ENCODE peak calls at places on chromosomes 13 and 19, in ten cellular contexts. T is NCI-H2227 treated with DMSO at 0.1 percent for 48 hours; Z is NCI-H2081; V is cardiac septum; H is effector memory CD4-positive, alpha-beta T cell; Q is stimulated activated CD4-positive, alpha-beta T cell treated with anti-CD3 and anti-CD28 coated beads, TNF-alpha, amount 100 ng/mL, for 4 hours; W is activated naive CD8-positive, alpha-beta T cell treated with anti-CD3 and anti-CD28 coated beads for 36 hours; F is GDM1; I is hepatic stellate cell; S is epithelial cell of esophagus. Y is an unnamed sample.
A peak's percentile ranks its signal among the peaks of the same experiment; 100 is the strongest.

GRCh38 chr19:39212377-39212742 is 8.3 kb upstream of the SYCN start:
- DNase-seq in T (no peak), Z (peak; percentile 5), V (no peak), H (peak; percentile 34), Q (peak; percentile 20), W (peak; percentile 66), F (no peak), I (no peak), S (no peak), Y (peak; percentile 56)

GRCh38 chr19:2420490-2420889 is 6.9 kb downstream of the TIMM13 start:
- DNase-seq in T (no peak), Z (no peak), V (no peak), H (no peak), Q (no peak), W (no peak), F (no peak), I (no peak), S (no peak), Y (no peak)

GRCh38 chr13:51168623-51169022 is 53.6 kb upstream of the FAM124A start:
- DNase-seq in T (no peak), Z (no peak), V (no peak), H (no peak), Q (no peak), W (no peak), F (no peak), I (no peak), S (no peak), Y (no peak)

GRCh38 chr13:69912576-69913074 is 195.0 kb upstream of the ATXN8OS start:
- DNase-seq in T (no peak), Z (no peak), V (no peak), H (no peak), Q (no peak), W (no peak), F (no peak), I (no peak), S (no peak), Y (no peak)

GRCh38 chr19:46992699-46993535 is 26.7 kb upstream of the NPAS1 start:
- DNase-seq in T (no peak), Z (no peak), V (no peak), H (no peak), Q (no peak), W (no peak), F (no peak), I (no peak), S (no peak), Y (no peak)

GRCh38 chr19:32676186-32676894 is 692 bp downstream of the RGS9BP start:
- DNase-seq in T (peak; percentile 87), Z (no peak), V (no peak), H (no peak), Q (peak; percentile 10), W (peak; percentile 23), F (no peak), I (no peak), S (peak; percentile 52), Y (no peak)

GRCh38 chr13:27079421-27079958 is 92.1 kb downstream of the USP12 start:
- DNase-seq in T (no peak), Z (no peak), V (no peak), H (no peak), Q (no peak), W (no peak), F (no peak), I (peak; percentile 36), S (no peak), Y (no peak)

GRCh38 chr13:19155321-19155861 is 26.2 kb downstream of the TUBA3C start:
- DNase-seq in T (no peak), Z (no peak), V (peak; percentile 57), H (no peak), Q (no peak), W (no peak), F (peak; percentile 47), I (no peak), S (no peak), Y (no peak)

GRCh38 chr19:16615788-16616187 is 12.2 kb downstream of the MED26 start:
- DNase-seq in T (no peak), Z (no peak), V (no peak), H (no peak), Q (no peak), W (no peak), F (no peak), I (no peak), S (peak; percentile 19), Y (no peak)

GRCh38 chr19:5115771-5116202 is 146.9 kb downstream of the KDM4B start:
- DNase-seq in T (no peak), Z (no peak), V (no peak), H (no peak), Q (no peak), W (no peak), F (no peak), I (no peak), S (no peak), Y (no peak)

GRCh38 chr13:82867284-82867683 is 1015.0 kb downstream of the SLITRK1 start:
- DNase-seq in T (no peak), Z (no peak), V (no peak), H (no peak), Q (no peak), W (no peak), F (no peak), I (no peak), S (peak; percentile 52), Y (no peak)

GRCh38 chr19:39446365-39447084 is 1.1 kb downstream of the SUPT5H start:
- DNase-seq in T (no peak), Z (no peak), V (no peak), H (no peak), Q (no peak), W (no peak), F (no peak), I (no peak), S (no peak), Y (no peak)

GRCh38 chr13:32081591-32081990 is 50.0 kb downstream of the FRY start:
- DNase-seq in T (no peak), Z (no peak), V (no peak), H (no peak), Q (no peak), W (no peak), F (no peak), I (no peak), S (no peak), Y (no peak)

GRCh38 chr19:43527860-43528622 is 1.0 kb upstream of the ETHE1 start:
- DNase-seq in T (no peak), Z (no peak), V (no peak), H (no peak), Q (no peak), W (no peak), F (no peak), I (no peak), S (peak; percentile 37), Y (no peak)

GRCh38 chr19:1397838-1398237 is 3.5 kb downstream of the GAMT start:
- DNase-seq in T (no peak), Z (no peak), V (no peak), H (no peak), Q (no peak), W (no peak), F (no peak), I (no peak), S (no peak), Y (no peak)

GRCh38 chr13:94550030-94550738 is 45.8 kb downstream of the TGDS start:
- DNase-seq in T (peak; percentile 62), Z (peak; percentile 54), V (no peak), H (no peak), Q (no peak), W (no peak), F (no peak), I (no peak), S (peak; percentile 67), Y (no peak)

GRCh38 chr13:27463500-27463899 is 13.1 kb upstream of the MTIF3 start:
- DNase-seq in T (no peak), Z (no peak), V (no peak), H (no peak), Q (no peak), W (no peak), F (no peak), I (no peak), S (no peak), Y (no peak)

GRCh38 chr19:7942981-7943443 is 454 bp downstream of the TIMM44 start:
- DNase-seq in T (no peak), Z (no peak), V (no peak), H (no peak), Q (no peak), W (no peak), F (no peak), I (no peak), S (no peak), Y (no peak)

GRCh38 chr19:7505682-7506384 is 10.1 kb upstream of the ZNF358 start:
- DNase-seq in T (no peak), Z (peak; percentile 45), V (no peak), H (no peak), Q (no peak), W (no peak), F (no peak), I (no peak), S (no peak), Y (peak; percentile 90)

GRCh38 chr13:42064966-42065365 is 16.5 kb downstream of the DGKH start:
- DNase-seq in T (no peak), Z (no peak), V (no peak), H (no peak), Q (no peak), W (no peak), F (no peak), I (no peak), S (no peak), Y (no peak)

GRCh38 chr13:29474991-29475390 is 120.5 kb downstream of the SLC7A1 start:
- DNase-seq in T (no peak), Z (no peak), V (no peak), H (no peak), Q (no peak), W (no peak), F (no peak), I (no peak), S (peak; percentile 31), Y (no peak)

GRCh38 chr19:47991191-47991808 is 670 bp downstream of the BSPH1 start:
- DNase-seq in T (no peak), Z (no peak), V (no peak), H (no peak), Q (no peak), W (no peak), F (no peak), I (no peak), S (no peak), Y (no peak)

GRCh38 chr19:42284641-42285341 is 15.7 kb downstream of the CIC start:
- DNase-seq in T (no peak), Z (no peak), V (no peak), H (no peak), Q (no peak), W (no peak), F (no peak), I (no peak), S (no peak), Y (no peak)

GRCh38 chr13:51759240-51759639 is 44.7 kb downstream of the DHRS12 start:
- DNase-seq in T (no peak), Z (no peak), V (no peak), H (no peak), Q (no peak), W (no peak), F (no peak), I (peak; percentile 63), S (peak; percentile 39), Y (no peak)

GRCh38 chr13:110212529-110212928 is 94.4 kb downstream of the COL4A1 start:
- DNase-seq in T (no peak), Z (no peak), V (no peak), H (no peak), Q (no peak), W (no peak), F (no peak), I (no peak), S (no peak), Y (no peak)

GRCh38 chr19:6730153-6730804 is 7.1 kb downstream of the GPR108 start:
- DNase-seq in T (no peak), Z (no peak), V (no peak), H (peak; percentile 14), Q (no peak), W (peak; percentile 56), F (no peak), I (no peak), S (peak; percentile 66), Y (peak; percentile 68)

GRCh38 chr19:46394398-46394797 is 19.0 kb downstream of the CCDC8 start:
- DNase-seq in T (no peak), Z (no peak), V (peak; percentile 22), H (no peak), Q (no peak), W (no peak), F (no peak), I (no peak), S (no peak), Y (no peak)

GRCh38 chr13:94345374-94346195 is 133.9 kb downstream of the DCT start:
- DNase-seq in T (no peak), Z (no peak), V (no peak), H (no peak), Q (no peak), W (no peak), F (peak; percentile 28), I (no peak), S (peak; percentile 86), Y (no peak)

Y was measured in HEK293T.